ENCODE peak calls at places on chromosomes 6 and 20, in nine cellular contexts. One of them, this sample, is unnamed.

GRCh38 chr6:69936674-69937363 is 70.5 kb downstream of the COL19A1 start:
- DNase-seq in Calu3: peak; percentile 35
- DNase-seq in NCI-H1436: no peak
- DNase-seq in lower lobe of right lung: no peak
- DNase-seq in NCI-H460: no peak
- DNase-seq in posterior vena cava: no peak
- DNase-seq in substantia nigra: no peak
- DNase-seq in OCI-M1: no peak
- DNase-seq in AML-193: peak; percentile 6
- DNase-seq in this sample: no peak

GRCh38 chr20:62888406-62888805 is 26.8 kb upstream of the TCFL5 start:
- DNase-seq in Calu3: no peak
- DNase-seq in NCI-H1436: no peak
- DNase-seq in lower lobe of right lung: peak; percentile 28
- DNase-seq in NCI-H460: no peak
- DNase-seq in posterior vena cava: no peak
- DNase-seq in substantia nigra: no peak
- DNase-seq in OCI-M1: no peak
- DNase-seq in AML-193: no peak
- DNase-seq in this sample: no peak

GRCh38 chr6:9848094-9848493 is 566.8 kb downstream of the TFAP2A start:
- DNase-seq in Calu3: no peak
- DNase-seq in NCI-H1436: no peak
- DNase-seq in lower lobe of right lung: no peak
- DNase-seq in NCI-H460: no peak
- DNase-seq in posterior vena cava: no peak
- DNase-seq in substantia nigra: no peak
- DNase-seq in OCI-M1: no peak
- DNase-seq in AML-193: no peak
- DNase-seq in this sample: no peak

GRCh38 chr6:167567142-167568033 is 242.5 kb downstream of the TTLL2 start:
- DNase-seq in Calu3: peak; percentile 71
- DNase-seq in NCI-H1436: no peak
- DNase-seq in lower lobe of right lung: no peak
- DNase-seq in NCI-H460: no peak
- DNase-seq in posterior vena cava: peak; percentile 76
- DNase-seq in substantia nigra: no peak
- DNase-seq in OCI-M1: no peak
- DNase-seq in AML-193: no peak
- DNase-seq in this sample: no peak

GRCh38 chr6:168609026-168609685 is 168.2 kb downstream of the SMOC2 start:
- DNase-seq in Calu3: no peak
- DNase-seq in NCI-H1436: no peak
- DNase-seq in lower lobe of right lung: no peak
- DNase-seq in NCI-H460: no peak
- DNase-seq in posterior vena cava: no peak
- DNase-seq in substantia nigra: no peak
- DNase-seq in OCI-M1: no peak
- DNase-seq in AML-193: no peak
- DNase-seq in this sample: no peak

GRCh38 chr6:30598912-30599624 is 18.0 kb downstream of the PPP1R10 start:
- DNase-seq in Calu3: no peak
- DNase-seq in NCI-H1436: no peak
- DNase-seq in lower lobe of right lung: no peak
- DNase-seq in NCI-H460: no peak
- DNase-seq in posterior vena cava: peak; percentile 50
- DNase-seq in substantia nigra: no peak
- DNase-seq in OCI-M1: no peak
- DNase-seq in AML-193: no peak
- DNase-seq in this sample: no peak

GRCh38 chr20:21505161-21505809 is 8.6 kb downstream of the NKX2-2 start:
- DNase-seq in Calu3: peak; percentile 53
- DNase-seq in NCI-H1436: no peak
- DNase-seq in lower lobe of right lung: peak; percentile 85
- DNase-seq in NCI-H460: peak; percentile 49
- DNase-seq in posterior vena cava: no peak
- DNase-seq in substantia nigra: no peak
- DNase-seq in OCI-M1: peak; percentile 63
- DNase-seq in AML-193: peak; percentile 2
- DNase-seq in this sample: peak; percentile 55

GRCh38 chr6:107409942-107410341 is 49.4 kb downstream of the PDSS2 start:
- DNase-seq in Calu3: no peak
- DNase-seq in NCI-H1436: no peak
- DNase-seq in lower lobe of right lung: no peak
- DNase-seq in NCI-H460: no peak
- DNase-seq in posterior vena cava: no peak
- DNase-seq in substantia nigra: no peak
- DNase-seq in OCI-M1: peak; percentile 25
- DNase-seq in AML-193: no peak
- DNase-seq in this sample: no peak

GRCh38 chr6:146990284-146990683 is 213.9 kb upstream of the STXBP5 start:
- DNase-seq in Calu3: no peak
- DNase-seq in NCI-H1436: no peak
- DNase-seq in lower lobe of right lung: no peak
- DNase-seq in NCI-H460: no peak
- DNase-seq in posterior vena cava: no peak
- DNase-seq in substantia nigra: no peak
- DNase-seq in OCI-M1: no peak
- DNase-seq in AML-193: no peak
- DNase-seq in this sample: no peak

GRCh38 chr6:110389689-110390382 is 25.5 kb downstream of the DDO start:
- DNase-seq in Calu3: no peak
- DNase-seq in NCI-H1436: no peak
- DNase-seq in lower lobe of right lung: no peak
- DNase-seq in NCI-H460: no peak
- DNase-seq in posterior vena cava: no peak
- DNase-seq in substantia nigra: no peak
- DNase-seq in OCI-M1: peak; percentile 83
- DNase-seq in AML-193: no peak
- DNase-seq in this sample: no peak

GRCh38 chr20:50369225-50370035 is 140.8 kb upstream of the PTPN1 start:
- DNase-seq in Calu3: peak; percentile 78
- DNase-seq in NCI-H1436: no peak
- DNase-seq in lower lobe of right lung: peak; percentile 87
- DNase-seq in NCI-H460: no peak
- DNase-seq in posterior vena cava: no peak
- DNase-seq in substantia nigra: no peak
- DNase-seq in OCI-M1: no peak
- DNase-seq in AML-193: no peak
- DNase-seq in this sample: no peak

GRCh38 chr6:137661601-137662000 is 167.4 kb upstream of the OLIG3 start:
- DNase-seq in Calu3: peak; percentile 20
- DNase-seq in NCI-H1436: no peak
- DNase-seq in lower lobe of right lung: no peak
- DNase-seq in NCI-H460: no peak
- DNase-seq in posterior vena cava: no peak
- DNase-seq in substantia nigra: no peak
- DNase-seq in OCI-M1: peak; percentile 68
- DNase-seq in AML-193: peak; percentile 47
- DNase-seq in this sample: no peak

GRCh38 chr6:55822815-55823214 is 52.6 kb downstream of the BMP5 start:
- DNase-seq in Calu3: no peak
- DNase-seq in NCI-H1436: no peak
- DNase-seq in lower lobe of right lung: no peak
- DNase-seq in NCI-H460: no peak
- DNase-seq in posterior vena cava: no peak
- DNase-seq in substantia nigra: no peak
- DNase-seq in OCI-M1: no peak
- DNase-seq in AML-193: no peak
- DNase-seq in this sample: no peak

GRCh38 chr6:126614642-126615504 is 275.0 kb downstream of the CENPW start:
- DNase-seq in Calu3: peak; percentile 9
- DNase-seq in NCI-H1436: no peak
- DNase-seq in lower lobe of right lung: no peak
- DNase-seq in NCI-H460: no peak
- DNase-seq in posterior vena cava: no peak
- DNase-seq in substantia nigra: no peak
- DNase-seq in OCI-M1: no peak
- DNase-seq in AML-193: no peak
- DNase-seq in this sample: no peak

GRCh38 chr6:137432054-137432545 is 62.1 kb downstream of the OLIG3 start:
- DNase-seq in Calu3: no peak
- DNase-seq in NCI-H1436: peak; percentile 72
- DNase-seq in lower lobe of right lung: no peak
- DNase-seq in NCI-H460: no peak
- DNase-seq in posterior vena cava: no peak
- DNase-seq in substantia nigra: no peak
- DNase-seq in OCI-M1: no peak
- DNase-seq in AML-193: no peak
- DNase-seq in this sample: no peak

GRCh38 chr6:40457261-40457660 is 129.9 kb downstream of the LRFN2 start:
- DNase-seq in Calu3: no peak
- DNase-seq in NCI-H1436: no peak
- DNase-seq in lower lobe of right lung: no peak
- DNase-seq in NCI-H460: no peak
- DNase-seq in posterior vena cava: no peak
- DNase-seq in substantia nigra: no peak
- DNase-seq in OCI-M1: no peak
- DNase-seq in AML-193: no peak
- DNase-seq in this sample: no peak

GRCh38 chr6:134814076-134814709 is 135.7 kb downstream of the ALDH8A1 start:
- DNase-seq in Calu3: no peak
- DNase-seq in NCI-H1436: no peak
- DNase-seq in lower lobe of right lung: no peak
- DNase-seq in NCI-H460: peak; percentile 41
- DNase-seq in posterior vena cava: no peak
- DNase-seq in substantia nigra: no peak
- DNase-seq in OCI-M1: no peak
- DNase-seq in AML-193: no peak
- DNase-seq in this sample: no peak

GRCh38 chr6:122663981-122664380 is 53.8 kb downstream of the PKIB start:
- DNase-seq in Calu3: no peak
- DNase-seq in NCI-H1436: no peak
- DNase-seq in lower lobe of right lung: no peak
- DNase-seq in NCI-H460: no peak
- DNase-seq in posterior vena cava: no peak
- DNase-seq in substantia nigra: no peak
- DNase-seq in OCI-M1: no peak
- DNase-seq in AML-193: no peak
- DNase-seq in this sample: no peak

GRCh38 chr6:2765896-2766766 is 938 bp downstream of the WRNIP1 start:
- DNase-seq in Calu3: peak; percentile 50
- DNase-seq in NCI-H1436: no peak
- DNase-seq in lower lobe of right lung: peak; percentile 75
- DNase-seq in NCI-H460: no peak
- DNase-seq in posterior vena cava: peak; percentile 86
- DNase-seq in substantia nigra: peak; percentile 18
- DNase-seq in OCI-M1: peak; percentile 68
- DNase-seq in AML-193: peak; percentile 9
- DNase-seq in this sample: no peak

GRCh38 chr6:37473364-37474095 is 26.2 kb downstream of the CCDC167 start:
- DNase-seq in Calu3: no peak
- DNase-seq in NCI-H1436: no peak
- DNase-seq in lower lobe of right lung: no peak
- DNase-seq in NCI-H460: no peak
- DNase-seq in posterior vena cava: no peak
- DNase-seq in substantia nigra: peak; percentile 18
- DNase-seq in OCI-M1: no peak
- DNase-seq in AML-193: no peak
- DNase-seq in this sample: peak; percentile 41

GRCh38 chr20:53354314-53354713 is 239.3 kb downstream of the ZNF217 start:
- DNase-seq in Calu3: no peak
- DNase-seq in NCI-H1436: no peak
- DNase-seq in lower lobe of right lung: no peak
- DNase-seq in NCI-H460: no peak
- DNase-seq in posterior vena cava: no peak
- DNase-seq in substantia nigra: no peak
- DNase-seq in OCI-M1: no peak
- DNase-seq in AML-193: no peak
- DNase-seq in this sample: no peak

GRCh38 chr6:81981812-81982211 is 229.3 kb upstream of the TENT5A start:
- DNase-seq in Calu3: peak; percentile 23
- DNase-seq in NCI-H1436: no peak
- DNase-seq in lower lobe of right lung: no peak
- DNase-seq in NCI-H460: no peak
- DNase-seq in posterior vena cava: no peak
- DNase-seq in substantia nigra: no peak
- DNase-seq in OCI-M1: no peak
- DNase-seq in AML-193: no peak
- DNase-seq in this sample: no peak

GRCh38 chr20:46648903-46649649 is 2.2 kb downstream of the SLC13A3 start:
- DNase-seq in Calu3: no peak
- DNase-seq in NCI-H1436: no peak
- DNase-seq in lower lobe of right lung: no peak
- DNase-seq in NCI-H460: no peak
- DNase-seq in posterior vena cava: no peak
- DNase-seq in substantia nigra: no peak
- DNase-seq in OCI-M1: no peak
- DNase-seq in AML-193: no peak
- DNase-seq in this sample: no peak

GRCh38 chr6:72418495-72418894 is 203.4 kb upstream of the KCNQ5 start:
- DNase-seq in Calu3: no peak
- DNase-seq in NCI-H1436: no peak
- DNase-seq in lower lobe of right lung: no peak
- DNase-seq in NCI-H460: no peak
- DNase-seq in posterior vena cava: no peak
- DNase-seq in substantia nigra: no peak
- DNase-seq in OCI-M1: no peak
- DNase-seq in AML-193: no peak
- DNase-seq in this sample: no peak

GRCh38 chr6:112362027-112362795 is 15.1 kb downstream of the RFPL4B start:
- DNase-seq in Calu3: no peak
- DNase-seq in NCI-H1436: no peak
- DNase-seq in lower lobe of right lung: no peak
- DNase-seq in NCI-H460: no peak
- DNase-seq in posterior vena cava: no peak
- DNase-seq in substantia nigra: no peak
- DNase-seq in OCI-M1: no peak
- DNase-seq in AML-193: no peak
- DNase-seq in this sample: peak; percentile 6

GRCh38 chr6:93416575-93417420 is 2.6 kb downstream of the EPHA7 start:
- DNase-seq in Calu3: peak; percentile 16
- DNase-seq in NCI-H1436: peak; percentile 68
- DNase-seq in lower lobe of right lung: peak; percentile 44
- DNase-seq in NCI-H460: no peak
- DNase-seq in posterior vena cava: peak; percentile 74
- DNase-seq in substantia nigra: no peak
- DNase-seq in OCI-M1: no peak
- DNase-seq in AML-193: no peak
- DNase-seq in this sample: no peak

GRCh38 chr6:96466149-96466863 is 55.3 kb upstream of the UFL1 start:
- DNase-seq in Calu3: no peak
- DNase-seq in NCI-H1436: no peak
- DNase-seq in lower lobe of right lung: no peak
- DNase-seq in NCI-H460: no peak
- DNase-seq in posterior vena cava: no peak
- DNase-seq in substantia nigra: no peak
- DNase-seq in OCI-M1: peak; percentile 9
- DNase-seq in AML-193: no peak
- DNase-seq in this sample: no peak